ENCODE peak calls at places on chromosomes 2 and 18, in eight cellular contexts. J is WTC11; H is H54; E is RWPE1; O is stimulated activated CD4-positive, alpha-beta T cell treated with anti-CD3 and anti-CD28 coated beads, Interleukin-4, amount 100 ng/mL, for 4 hours; F is GM12892; B is hypothalamus; M is hippocampal formation. G is an unnamed sample.

GRCh38 chr2:69791045-69791444 is 38.4 kb upstream of the GMCL1 start:
- DNase-seq in J (no peak), H (no peak), E (no peak), O (no peak), F (no peak), B (no peak), M (no peak), G (no peak)

GRCh38 chr2:100107911-100108647 is 34.3 kb downstream of the AFF3 start:
- DNase-seq in J (no peak), H (no peak), E (no peak), O (no peak), F (no peak), B (no peak), M (no peak), G (peak; percentile 23)

GRCh38 chr2:1731963-1732768 is 12.1 kb downstream of the PXDN start:
- DNase-seq in J (peak; percentile 12), H (no peak), E (no peak), O (no peak), F (no peak), B (no peak), M (no peak), G (peak; percentile 23)

GRCh38 chr2:68188831-68189230 is 31.1 kb downstream of the PNO1 start:
- DNase-seq in J (no peak), H (no peak), E (no peak), O (no peak), F (no peak), B (no peak), M (no peak), G (no peak)

GRCh38 chr2:56299166-56299806 is 115.5 kb downstream of the CCDC85A start:
- DNase-seq in J (no peak), H (no peak), E (no peak), O (no peak), F (no peak), B (no peak), M (no peak), G (no peak)

GRCh38 chr2:222307138-222307756 is 8.4 kb upstream of the PAX3 start:
- DNase-seq in J (no peak), H (no peak), E (no peak), O (no peak), F (no peak), B (no peak), M (no peak), G (no peak)

GRCh38 chr18:62897153-62897552 is 181.8 kb downstream of the PHLPP1 start:
- DNase-seq in J (no peak), H (peak; percentile 24), E (peak; percentile 55), O (no peak), F (no peak), B (no peak), M (no peak), G (no peak)

GRCh38 chr2:129910446-129911362 is 68.8 kb upstream of the RAB6C start:
- DNase-seq in J (no peak), H (no peak), E (no peak), O (no peak), F (no peak), B (no peak), M (no peak), G (no peak)

GRCh38 chr18:59263566-59264135 is 9.6 kb downstream of the RAX start:
- DNase-seq in J (no peak), H (no peak), E (no peak), O (no peak), F (no peak), B (no peak), M (no peak), G (no peak)

GRCh38 chr2:234940527-234940926 is 11.3 kb upstream of the SH3BP4 start:
- DNase-seq in J (no peak), H (no peak), E (no peak), O (no peak), F (no peak), B (no peak), M (no peak), G (no peak)

GRCh38 chr2:196468394-196468793 is 171.1 kb upstream of the CCDC150 start:
- DNase-seq in J (no peak), H (no peak), E (no peak), O (no peak), F (no peak), B (no peak), M (no peak), G (no peak)

GRCh38 chr18:45139478-45139877 is 458.8 kb downstream of the SETBP1 start:
- DNase-seq in J (no peak), H (no peak), E (no peak), O (no peak), F (no peak), B (no peak), M (no peak), G (no peak)

GRCh38 chr18:35059280-35059927 is 18.2 kb downstream of the MAPRE2 start:
- DNase-seq in J (no peak), H (no peak), E (no peak), O (no peak), F (no peak), B (no peak), M (no peak), G (no peak)

GRCh38 chr2:30491225-30491624 is 44.2 kb downstream of the LCLAT1 start:
- DNase-seq in J (no peak), H (no peak), E (no peak), O (no peak), F (no peak), B (no peak), M (no peak), G (no peak)

GRCh38 chr18:12420831-12421421 is 13.2 kb downstream of the PRELID3A start:
- DNase-seq in J (peak; percentile 76), H (no peak), E (no peak), O (no peak), F (no peak), B (peak; percentile 19), M (no peak), G (peak; percentile 91)

GRCh38 chr2:39513641-39514094 is 76.6 kb upstream of the MAP4K3 start:
- DNase-seq in J (peak; percentile 35), H (peak; percentile 60), E (peak; percentile 79), O (peak; percentile 71), F (no peak), B (peak; percentile 18), M (peak; percentile 49), G (no peak)

GRCh38 chr2:217647226-217647625 is 355.6 kb downstream of the TNS1 start:
- DNase-seq in J (no peak), H (no peak), E (no peak), O (no peak), F (no peak), B (no peak), M (no peak), G (no peak)

GRCh38 chr2:237180225-237180624 is 94.5 kb downstream of the COPS8 start:
- DNase-seq in J (no peak), H (no peak), E (no peak), O (no peak), F (no peak), B (no peak), M (no peak), G (no peak)

GRCh38 chr2:10547011-10547410 is 98.9 kb upstream of the ODC1 start:
- DNase-seq in J (no peak), H (peak; percentile 52), E (peak; percentile 26), O (no peak), F (no peak), B (no peak), M (no peak), G (no peak)

GRCh38 chr2:15122915-15123314 is 438.2 kb downstream of the NBAS start:
- DNase-seq in J (no peak), H (no peak), E (no peak), O (no peak), F (no peak), B (no peak), M (no peak), G (no peak)

GRCh38 chr18:3368193-3368592 is 81.8 kb upstream of the TGIF1 start:
- DNase-seq in J (no peak), H (no peak), E (peak; percentile 72), O (no peak), F (no peak), B (no peak), M (no peak), G (no peak)

GRCh38 chr2:60885683-60886082 is 4.3 kb downstream of the REL start:
- DNase-seq in J (no peak), H (no peak), E (no peak), O (no peak), F (no peak), B (no peak), M (no peak), G (no peak)

GRCh38 chr2:162056796-162057399 is 17.1 kb downstream of the DPP4 start:
- DNase-seq in J (no peak), H (no peak), E (no peak), O (no peak), F (no peak), B (no peak), M (no peak), G (no peak)

GRCh38 chr2:45855374-45855773 is 203.9 kb downstream of the PRKCE start:
- DNase-seq in J (no peak), H (no peak), E (no peak), O (no peak), F (no peak), B (no peak), M (no peak), G (no peak)

GRCh38 chr2:165113414-165113813 is 90.4 kb downstream of the SCN3A start:
- DNase-seq in J (no peak), H (no peak), E (no peak), O (no peak), F (no peak), B (no peak), M (no peak), G (no peak)

GRCh38 chr2:84792856-84793522 is 87.9 kb downstream of the TRABD2A start:
- DNase-seq in J (no peak), H (no peak), E (no peak), O (no peak), F (no peak), B (no peak), M (no peak), G (no peak)

GRCh38 chr2:190786404-190787166 is 94.0 kb upstream of the GLS start:
- DNase-seq in J (no peak), H (no peak), E (no peak), O (no peak), F (no peak), B (no peak), M (no peak), G (no peak)

GRCh38 chr2:101064868-101065549 is 62.9 kb downstream of the RPL31 start:
- DNase-seq in J (no peak), H (peak; percentile 53), E (peak; percentile 77), O (no peak), F (no peak), B (peak; percentile 5), M (no peak), G (no peak)

GRCh38 chr2:41966431-41966893 is 81.4 kb upstream of the PKDCC start:
- DNase-seq in J (no peak), H (peak; percentile 89), E (peak; percentile 62), O (no peak), F (no peak), B (peak; percentile 65), M (peak; percentile 82), G (peak; percentile 91)

GRCh38 chr18:38587571-38587970 is 1022.0 kb upstream of the CELF4 start:
- DNase-seq in J (no peak), H (no peak), E (no peak), O (no peak), F (no peak), B (no peak), M (no peak), G (no peak)

GRCh38 chr2:42172566-42172965 is 3.4 kb downstream of the EML4 start:
- DNase-seq in J (no peak), H (no peak), E (no peak), O (no peak), F (no peak), B (no peak), M (no peak), G (no peak)

GRCh38 chr2:232893834-232894233 is 23.8 kb downstream of the SNORC start:
- DNase-seq in J (no peak), H (no peak), E (no peak), O (no peak), F (peak; percentile 10), B (no peak), M (no peak), G (no peak)

GRCh38 chr2:11532434-11533055 is 1.3 kb upstream of the GREB1 start:
- DNase-seq in J (no peak), H (no peak), E (peak; percentile 76), O (no peak), F (no peak), B (no peak), M (no peak), G (peak; percentile 85)

GRCh38 chr2:231359484-231359883 is 36.0 kb upstream of the B3GNT7 start:
- DNase-seq in J (no peak), H (no peak), E (no peak), O (no peak), F (no peak), B (no peak), M (no peak), G (no peak)

G was measured in posterior cingulate gyrus.